ENCODE peak calls at places on chromosome 4, in five cellular contexts. A is GM12892, X is suprapubic skin, N is K562, H is SK-N-SH. I is an unnamed sample.

GRCh38 chr4:57504139-57504538 is 394.0 kb upstream of the IGFBP7 start:
- DNase-seq in H (no peak), A (no peak), N (no peak), X (no peak), I (no peak)

GRCh38 chr4:11765849-11766453 is 337.3 kb upstream of the HS3ST1 start:
- DNase-seq in H (peak; percentile 26), A (no peak), X (no peak), N (peak; percentile 18), I (no peak)

GRCh38 chr4:88803600-88804096 is 106.0 kb upstream of the NAP1L5 start:
- DNase-seq in A (no peak), X (no peak), H (no peak), N (no peak), I (no peak)

GRCh38 chr4:174522183-174523002 is at the start of gene HPGD:
- DNase-seq in N (peak; percentile 25), A (no peak), X (peak; percentile 82), H (peak; percentile 66), I (peak; percentile 87)

GRCh38 chr4:78205601-78206000 is 148.5 kb downstream of the FRAS1 start:
- DNase-seq in N (no peak), A (no peak), H (peak; percentile 31), X (no peak), I (no peak)

GRCh38 chr4:168605411-168605810 is 108.6 kb downstream of the PALLD start:
- DNase-seq in A (no peak), N (no peak), X (no peak), H (no peak), I (no peak)

GRCh38 chr4:78669453-78669852 is 106.7 kb upstream of the BMP2K start:
- DNase-seq in H (no peak), X (no peak), A (no peak), N (no peak), I (no peak)

GRCh38 chr4:57249083-57249482 is 138.9 kb upstream of the IGFBP7 start:
- DNase-seq in A (no peak), N (no peak), X (no peak), H (no peak), I (no peak)

GRCh38 chr4:1785592-1785991 is 7.5 kb upstream of the FGFR3 start:
- DNase-seq in X (no peak), A (no peak), H (no peak), N (no peak), I (no peak)

GRCh38 chr4:154622598-154622997 is 10.1 kb upstream of the FGG start:
- DNase-seq in X (no peak), H (peak; percentile 31), N (peak; percentile 58), A (no peak), I (no peak)

GRCh38 chr4:52051615-52052474 is 741 bp downstream of the SPATA18 start:
- DNase-seq in N (no peak), X (no peak), H (peak; percentile 75), A (peak; percentile 34), I (peak; percentile 80)
- TF ChIP-seq POLR2AphosphoS5 in N (no peak), X (no peak), H (no peak), A (no peak), I (no peak)

GRCh38 chr4:39446842-39447573 is 11.7 kb downstream of the RPL9 start:
- DNase-seq in X (peak; percentile 86), A (peak; percentile 64), N (no peak), H (no peak), I (peak; percentile 92)
- TF ChIP-seq POLR2AphosphoS5 in X (no peak), A (peak; percentile 9), N (no peak), H (no peak), I (peak; percentile 76)

DNA sequence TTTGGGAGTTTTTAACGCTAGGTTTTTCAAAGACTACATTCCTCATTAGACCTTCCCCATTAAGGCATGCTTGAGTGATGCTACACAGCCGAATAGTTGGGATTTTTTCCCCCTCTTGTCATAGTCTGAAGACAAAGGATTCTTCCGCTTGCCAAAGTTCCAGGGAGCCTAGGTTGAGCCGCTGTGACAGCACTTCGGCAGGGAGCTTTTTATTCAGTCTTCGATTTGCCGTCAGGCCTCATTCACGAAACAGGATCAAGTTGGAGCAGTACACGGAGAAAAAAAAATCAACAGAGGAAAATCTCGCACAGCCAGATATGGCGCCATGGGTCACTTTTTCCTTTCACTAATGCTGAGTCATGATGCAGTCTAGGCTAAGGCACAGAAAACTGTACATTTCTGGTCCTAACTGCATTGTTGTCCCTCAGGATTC is 24.3 kb downstream of the SHROOM3 start:
- DNase-seq in A (no peak), N (no peak), H (no peak), X (no peak), I (no peak)
- TF ChIP-seq POLR2AphosphoS5 in A (no peak), N (no peak), H (no peak), X (no peak), I (no peak)

GRCh38 chr4:38133711-38134480 is 173.7 kb downstream of the PTTG2 start:
- DNase-seq in H (no peak), X (no peak), A (no peak), N (no peak), I (no peak)

GRCh38 chr4:38131371-38132139 is 171.4 kb downstream of the PTTG2 start:
- DNase-seq in A (no peak), N (no peak), H (no peak), X (no peak), I (no peak)

GRCh38 chr4:38132843-38133662 is 172.9 kb downstream of the PTTG2 start:
- DNase-seq in X (no peak), A (no peak), H (no peak), N (no peak), I (no peak)

GRCh38 chr4:38130884-38131283 is 170.7 kb downstream of the PTTG2 start:
- DNase-seq in H (no peak), N (no peak), X (no peak), A (no peak), I (no peak)

DNA sequence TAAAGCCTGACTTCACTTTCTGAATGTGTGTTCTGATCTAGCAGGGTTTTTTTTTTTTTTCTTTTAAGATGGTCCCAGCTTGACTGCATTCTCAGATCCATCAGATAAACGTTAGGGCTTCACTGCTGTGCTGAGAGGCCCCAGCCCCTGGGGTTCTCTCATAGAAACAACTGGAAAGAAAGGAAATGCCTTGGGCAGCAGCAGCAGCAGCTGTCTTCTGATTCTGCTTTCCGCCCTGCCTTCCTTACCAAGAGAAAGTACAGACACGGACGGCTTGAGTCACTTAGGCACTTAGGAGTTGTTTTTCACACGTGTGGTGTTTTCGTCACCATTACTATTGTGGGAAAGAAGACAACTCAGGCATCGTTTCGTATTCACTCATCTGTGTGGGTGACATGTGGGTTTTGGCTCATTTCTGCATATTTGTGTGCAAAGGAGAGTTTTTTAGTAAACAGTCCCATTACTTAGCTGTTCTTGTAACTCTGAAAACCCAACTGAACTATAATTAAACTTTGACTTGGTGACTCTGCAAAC is 172.0 kb downstream of the PTTG2 start:
- DNase-seq in N (no peak), H (peak; percentile 49), A (peak; percentile 27), X (no peak), I (no peak)
- TF ChIP-seq POLR2AphosphoS5 in N (no peak), H (no peak), A (peak; percentile 70), X (peak; percentile 78), I (peak; percentile 81)

DNA sequence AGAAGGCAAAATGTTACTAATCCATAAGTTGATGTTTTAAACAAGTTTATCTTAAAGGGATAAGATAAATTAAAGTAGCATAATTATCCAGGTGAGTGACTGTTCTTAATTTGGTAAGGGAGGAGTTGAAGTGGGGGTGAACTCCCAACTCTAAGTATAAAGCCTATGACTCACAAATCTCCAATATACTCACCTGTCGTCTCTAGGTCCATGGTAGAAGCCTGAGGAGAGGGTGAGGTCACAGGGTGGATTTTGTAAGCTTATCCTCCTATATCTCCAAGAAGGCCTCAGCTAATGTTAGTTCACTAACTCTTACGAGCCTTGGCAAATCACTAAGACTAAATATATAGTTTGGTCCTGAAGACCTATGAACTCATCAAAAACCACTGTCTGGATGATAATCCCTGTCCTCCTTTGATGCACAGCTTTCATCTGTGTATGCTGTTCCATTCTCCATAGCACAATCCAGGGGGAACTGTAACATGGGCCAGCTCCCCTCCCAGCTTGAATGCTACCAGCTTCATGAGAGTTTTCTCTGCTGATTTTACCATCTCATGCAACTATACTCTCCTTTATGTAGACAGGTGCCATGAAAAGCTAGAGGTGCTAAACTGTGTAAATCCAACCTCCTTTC is 158.7 kb downstream of the BTC start:
- DNase-seq in N (no peak), H (no peak), X (no peak), A (no peak), I (no peak)
- TF ChIP-seq POLR2AphosphoS5 in N (no peak), H (no peak), X (no peak), A (no peak), I (no peak)

GRCh38 chr4:139666735-139667266 is 1.2 kb downstream of the MGST2 start:
- DNase-seq in H (no peak), A (no peak), N (peak; percentile 42), X (no peak), I (no peak)
- TF ChIP-seq POLR2AphosphoS5 in H (no peak), A (no peak), N (no peak), X (no peak), I (no peak)

I was measured in spleen.